ENCODE peak calls at places on chromosomes 3 and 15, in seven cellular contexts. I is GM12878, N is psoas muscle, V is lower lobe of right lung, G is astrocyte, M is right lobe of liver, F is Panc1. R is an unnamed sample.

GRCh38 chr3:25679166-25679565 is 14.5 kb upstream of the TOP2B start:
- DNase-seq in N (no peak), V (no peak), G (no peak), M (no peak), F (no peak), I (no peak), R (no peak)

GRCh38 chr3:141940204-141940776 is 63.8 kb downstream of the ATP1B3 start:
- DNase-seq in N (no peak), I (no peak), M (no peak), G (peak), V (no peak), F (peak), R (peak)

GRCh38 chr3:155631323-155632019 is 113.4 kb downstream of the PLCH1 start:
- DNase-seq in F (no peak), I (no peak), V (no peak), N (no peak), M (no peak), G (peak), R (peak)

GRCh38 chr15:68434021-68434420 is 2.1 kb upstream of the ITGA11 start:
- DNase-seq in V (no peak), I (no peak), F (no peak), N (no peak), G (no peak), M (no peak), R (no peak)

GRCh38 chr3:13616359-13616758 is 67.4 kb downstream of the FBLN2 start:
- DNase-seq in M (no peak), I (no peak), V (peak), F (no peak), G (no peak), N (no peak), R (no peak)

GRCh38 chr3:107981471-107982111 is 109.2 kb downstream of the CD47 start:
- DNase-seq in I (no peak), N (peak), V (peak), M (no peak), F (no peak), G (no peak), R (peak)

GRCh38 chr3:136893848-136894443 is 31.9 kb downstream of the NCK1 start:
- DNase-seq in G (peak), V (no peak), N (no peak), I (no peak), M (no peak), F (peak), R (peak)

GRCh38 chr3:48403533-48404439 is 26.1 kb downstream of the PLXNB1 start:
- DNase-seq in V (peak), G (no peak), I (no peak), F (no peak), N (peak), M (peak), R (no peak)

GRCh38 chr15:74132681-74133070 is 2.3 kb downstream of the ISLR2 start:
- DNase-seq in M (no peak), V (no peak), G (no peak), I (no peak), N (no peak), F (no peak), R (no peak)

GRCh38 chr15:23648920-23649515 is 1.4 kb upstream of the MAGEL2 start:
- DNase-seq in V (peak), N (no peak), G (no peak), I (no peak), M (no peak), F (no peak), R (peak)

GRCh38 chr3:123143669-123144411 is 57.9 kb upstream of the SEC22A start:
- DNase-seq in V (no peak), I (no peak), G (no peak), F (no peak), M (peak), N (no peak), R (peak)

GRCh38 chr3:24303057-24303754 is 191.4 kb downstream of the THRB start:
- DNase-seq in G (no peak), I (no peak), V (no peak), M (no peak), N (no peak), F (no peak), R (no peak)

GRCh38 chr15:44554934-44555723 is 18.2 kb downstream of the EIF3J start:
- DNase-seq in I (no peak), M (no peak), N (no peak), F (no peak), G (no peak), V (no peak), R (no peak)

GRCh38 chr15:101310508-101310907 is 15.5 kb upstream of the SNRPA1 start:
- DNase-seq in I (no peak), V (no peak), G (no peak), F (no peak), N (no peak), M (no peak), R (no peak)

GRCh38 chr3:36546196-36546595 is 165.9 kb downstream of the STAC start:
- DNase-seq in N (no peak), F (no peak), M (no peak), I (no peak), G (no peak), V (no peak), R (no peak)

GRCh38 chr15:26889298-26889898 is 22.5 kb downstream of the GABRA5 start:
- DNase-seq in M (no peak), I (peak), F (peak), V (no peak), N (no peak), G (peak), R (peak)

GRCh38 chr15:101808201-101808600 is 3.8 kb upstream of the OR4F15 start:
- DNase-seq in M (no peak), N (no peak), V (no peak), I (no peak), G (peak), F (no peak), R (peak)

GRCh38 chr3:164407111-164407510 is 671.2 kb downstream of the SI start:
- DNase-seq in V (no peak), G (no peak), I (no peak), F (no peak), N (no peak), M (no peak), R (no peak)

GRCh38 chr3:65902304-65902793 is 136.4 kb downstream of the MAGI1 start:
- DNase-seq in G (no peak), I (no peak), M (no peak), F (no peak), N (no peak), V (no peak), R (no peak)

GRCh38 chr3:65905648-65906211 is 133.0 kb downstream of the MAGI1 start:
- DNase-seq in M (no peak), I (no peak), F (no peak), V (no peak), G (no peak), N (no peak), R (no peak)

GRCh38 chr3:65904016-65904415 is 134.7 kb downstream of the MAGI1 start:
- DNase-seq in G (no peak), N (no peak), I (no peak), F (no peak), V (no peak), M (no peak), R (no peak)

GRCh38 chr3:65908588-65908987 is 130.1 kb downstream of the MAGI1 start:
- DNase-seq in G (no peak), V (no peak), I (no peak), N (no peak), F (no peak), M (no peak), R (no peak)

GRCh38 chr3:65907232-65908130 is 131.2 kb downstream of the MAGI1 start:
- DNase-seq in N (no peak), F (no peak), M (no peak), G (no peak), I (no peak), V (no peak), R (no peak)
- TF ChIP-seq CTCF in N (no peak), F (peak), M (peak), G (no peak), I (no peak), V (no peak), R (no peak)

GRCh38 chr3:111979689-111980025 is 831 bp downstream of the ABHD10 start:
- DNase-seq in N (no peak), M (no peak), F (no peak), V (no peak), G (peak), I (no peak), R (no peak)
- H3K4me3 ChIP-seq in N (peak), M (peak), F (peak), V (peak), G (peak), I (peak), R (peak)

GRCh38 chr3:46674031-46674592 is 19.4 kb downstream of the ALS2CL start:
- DNase-seq in M (peak), F (no peak), N (no peak), V (peak), G (no peak), I (no peak), R (no peak)
- TF ChIP-seq CTCF in M (no peak), F (no peak), N (no peak), V (no peak), G (peak), I (peak), R (peak)

GRCh38 chr15:40595219-40595618 is 1.2 kb downstream of the KNL1 start:
- DNase-seq in G (no peak), I (no peak), F (no peak), V (no peak), N (no peak), M (no peak), R (peak)
- H3K4me3 ChIP-seq in G (peak), I (peak), F (peak), V (peak), N (peak), M (peak), R (peak)

GRCh38 chr3:189507856-189508255 is 123.3 kb upstream of the TP63 start:
- DNase-seq in F (no peak), N (no peak), G (no peak), M (no peak), I (no peak), V (no peak), R (no peak)
- TF ChIP-seq CTCF in F (no peak), N (no peak), G (no peak), M (no peak), I (no peak), V (no peak), R (no peak)